ENCODE peak calls at places on chromosomes 3 and 15, in six cellular contexts. One of them, this sample, is unnamed.

GRCh38 chr3:15982667-15983145 is 184.9 kb upstream of the ANKRD28 start:
- DNase-seq in NCI-H460: peak
- DNase-seq in HuH-7: no peak
- DNase-seq in ELR: peak
- DNase-seq in memory B cell: no peak
- DNase-seq in anterior cingulate cortex: peak
- DNase-seq in this sample: no peak

GRCh38 chr3:4993276-4994143 is 14.3 kb downstream of the BHLHE40 start:
- DNase-seq in NCI-H460: no peak
- DNase-seq in HuH-7: no peak
- DNase-seq in ELR: no peak
- DNase-seq in memory B cell: no peak
- DNase-seq in anterior cingulate cortex: no peak
- DNase-seq in this sample: no peak

GRCh38 chr3:54902286-54902685 is 25.6 kb downstream of the LRTM1 start:
- DNase-seq in NCI-H460: no peak
- DNase-seq in HuH-7: no peak
- DNase-seq in ELR: no peak
- DNase-seq in memory B cell: no peak
- DNase-seq in anterior cingulate cortex: no peak
- DNase-seq in this sample: no peak

GRCh38 chr3:12959838-12960378 is 113.3 kb downstream of the IQSEC1 start:
- DNase-seq in NCI-H460: no peak
- DNase-seq in HuH-7: no peak
- DNase-seq in ELR: no peak
- DNase-seq in memory B cell: peak
- DNase-seq in anterior cingulate cortex: no peak
- DNase-seq in this sample: no peak

GRCh38 chr3:166527325-166527724 is 690.1 kb upstream of the BCHE start:
- DNase-seq in NCI-H460: no peak
- DNase-seq in HuH-7: no peak
- DNase-seq in ELR: peak
- DNase-seq in memory B cell: no peak
- DNase-seq in anterior cingulate cortex: no peak
- DNase-seq in this sample: no peak

GRCh38 chr3:33441322-33441976 is 1.2 kb upstream of the UBP1 start:
- DNase-seq in NCI-H460: no peak
- DNase-seq in HuH-7: peak
- DNase-seq in ELR: no peak
- DNase-seq in memory B cell: no peak
- DNase-seq in anterior cingulate cortex: no peak
- DNase-seq in this sample: peak

GRCh38 chr3:132569580-132569979 is 27.5 kb upstream of the ACKR4 start:
- DNase-seq in NCI-H460: no peak
- DNase-seq in HuH-7: no peak
- DNase-seq in ELR: no peak
- DNase-seq in memory B cell: no peak
- DNase-seq in anterior cingulate cortex: no peak
- DNase-seq in this sample: no peak

GRCh38 chr3:32596926-32597369 is 26.3 kb upstream of the DYNC1LI1 start:
- DNase-seq in NCI-H460: no peak
- DNase-seq in HuH-7: no peak
- DNase-seq in ELR: no peak
- DNase-seq in memory B cell: no peak
- DNase-seq in anterior cingulate cortex: no peak
- DNase-seq in this sample: peak

GRCh38 chr3:76505202-76505875 is 534.6 kb upstream of the ROBO2 start:
- DNase-seq in NCI-H460: no peak
- DNase-seq in HuH-7: no peak
- DNase-seq in ELR: no peak
- DNase-seq in memory B cell: no peak
- DNase-seq in anterior cingulate cortex: no peak
- DNase-seq in this sample: no peak

GRCh38 chr15:29059871-29060640 is 174.3 kb downstream of the APBA2 start:
- DNase-seq in NCI-H460: no peak
- DNase-seq in HuH-7: no peak
- DNase-seq in ELR: no peak
- DNase-seq in memory B cell: no peak
- DNase-seq in anterior cingulate cortex: no peak
- DNase-seq in this sample: no peak

GRCh38 chr3:58502832-58503231 is 10.9 kb downstream of the KCTD6 start:
- DNase-seq in NCI-H460: no peak
- DNase-seq in HuH-7: no peak
- DNase-seq in ELR: no peak
- DNase-seq in memory B cell: no peak
- DNase-seq in anterior cingulate cortex: no peak
- DNase-seq in this sample: no peak

GRCh38 chr3:131541288-131541687 is 38.5 kb upstream of the MRPL3 start:
- DNase-seq in NCI-H460: no peak
- DNase-seq in HuH-7: no peak
- DNase-seq in ELR: no peak
- DNase-seq in memory B cell: no peak
- DNase-seq in anterior cingulate cortex: no peak
- DNase-seq in this sample: no peak

GRCh38 chr3:128297401-128298138 is 144.3 kb downstream of the EEFSEC start:
- DNase-seq in NCI-H460: no peak
- DNase-seq in HuH-7: no peak
- DNase-seq in ELR: peak
- DNase-seq in memory B cell: no peak
- DNase-seq in anterior cingulate cortex: no peak
- DNase-seq in this sample: no peak